ENCODE peak calls at places on chromosomes 12 and 14, in eight cellular contexts. T is breast epithelium; Y is foreskin keratinocyte; B is PC-3; G is choroid plexus epithelial cell; O is neural progenitor cell; Z is activated CD8-positive, alpha-beta T cell treated with anti-CD3 and anti-CD28 coated beads for 36 hours; U is Caco-2. M is an unnamed sample.

GRCh38 chr12:63845726-63846125 is 1.2 kb downstream of the SRGAP1 start:
- DNase-seq in T (no peak), Y (peak), B (peak), G (peak), O (no peak), Z (no peak), U (peak), M (no peak)

GRCh38 chr12:29726321-29726692 is 57.4 kb downstream of the TMTC1 start:
- DNase-seq in T (no peak), Y (no peak), B (no peak), G (peak), O (no peak), Z (no peak), U (no peak), M (no peak)

GRCh38 chr12:17304503-17305347 is 698.8 kb upstream of the LMO3 start:
- DNase-seq in T (no peak), Y (peak), B (peak), G (peak), O (no peak), Z (no peak), U (no peak), M (no peak)

GRCh38 chr14:105330491-105330895 is 15.9 kb downstream of the PACS2 start:
- DNase-seq in T (no peak), Y (no peak), B (peak), G (peak), O (no peak), Z (peak), U (no peak), M (no peak)

GRCh38 chr14:65478596-65478995 is 66.1 kb downstream of the FUT8 start:
- DNase-seq in T (no peak), Y (peak), B (peak), G (peak), O (peak), Z (no peak), U (peak), M (no peak)

GRCh38 chr14:41377926-41378325 is 228.8 kb upstream of the LRFN5 start:
- DNase-seq in T (no peak), Y (no peak), B (no peak), G (no peak), O (no peak), Z (no peak), U (no peak), M (no peak)

GRCh38 chr14:105487986-105488777 is 1.5 kb downstream of the CRIP1 start:
- DNase-seq in T (peak), Y (no peak), B (no peak), G (no peak), O (no peak), Z (peak), U (no peak), M (no peak)

GRCh38 chr12:102957339-102958050 is at the start of gene ASCL1:
- DNase-seq in T (no peak), Y (peak), B (no peak), G (peak), O (peak), Z (no peak), U (no peak), M (peak)

GRCh38 chr12:117452071-117452470 is 90.6 kb upstream of the NOS1 start:
- DNase-seq in T (no peak), Y (no peak), B (no peak), G (no peak), O (no peak), Z (no peak), U (no peak), M (no peak)

GRCh38 chr12:93918900-93919299 is 229.5 kb upstream of the PLXNC1 start:
- DNase-seq in T (no peak), Y (no peak), B (no peak), G (no peak), O (no peak), Z (no peak), U (no peak), M (no peak)

GRCh38 chr14:76472199-76472723 is 96.3 kb downstream of the ESRRB start:
- DNase-seq in T (no peak), Y (no peak), B (no peak), G (no peak), O (no peak), Z (no peak), U (no peak), M (no peak)

GRCh38 chr14:76467843-76468242 is 91.9 kb downstream of the ESRRB start:
- DNase-seq in T (no peak), Y (no peak), B (no peak), G (no peak), O (no peak), Z (no peak), U (no peak), M (no peak)

GRCh38 chr14:76473381-76474263 is 97.7 kb downstream of the ESRRB start:
- DNase-seq in T (no peak), Y (no peak), B (no peak), G (peak), O (peak), Z (no peak), U (no peak), M (no peak)
- TF ChIP-seq CTCF in T (no peak), Y (peak), B (no peak), G (peak), O (peak), Z (no peak), U (no peak), M (no peak)

DNA sequence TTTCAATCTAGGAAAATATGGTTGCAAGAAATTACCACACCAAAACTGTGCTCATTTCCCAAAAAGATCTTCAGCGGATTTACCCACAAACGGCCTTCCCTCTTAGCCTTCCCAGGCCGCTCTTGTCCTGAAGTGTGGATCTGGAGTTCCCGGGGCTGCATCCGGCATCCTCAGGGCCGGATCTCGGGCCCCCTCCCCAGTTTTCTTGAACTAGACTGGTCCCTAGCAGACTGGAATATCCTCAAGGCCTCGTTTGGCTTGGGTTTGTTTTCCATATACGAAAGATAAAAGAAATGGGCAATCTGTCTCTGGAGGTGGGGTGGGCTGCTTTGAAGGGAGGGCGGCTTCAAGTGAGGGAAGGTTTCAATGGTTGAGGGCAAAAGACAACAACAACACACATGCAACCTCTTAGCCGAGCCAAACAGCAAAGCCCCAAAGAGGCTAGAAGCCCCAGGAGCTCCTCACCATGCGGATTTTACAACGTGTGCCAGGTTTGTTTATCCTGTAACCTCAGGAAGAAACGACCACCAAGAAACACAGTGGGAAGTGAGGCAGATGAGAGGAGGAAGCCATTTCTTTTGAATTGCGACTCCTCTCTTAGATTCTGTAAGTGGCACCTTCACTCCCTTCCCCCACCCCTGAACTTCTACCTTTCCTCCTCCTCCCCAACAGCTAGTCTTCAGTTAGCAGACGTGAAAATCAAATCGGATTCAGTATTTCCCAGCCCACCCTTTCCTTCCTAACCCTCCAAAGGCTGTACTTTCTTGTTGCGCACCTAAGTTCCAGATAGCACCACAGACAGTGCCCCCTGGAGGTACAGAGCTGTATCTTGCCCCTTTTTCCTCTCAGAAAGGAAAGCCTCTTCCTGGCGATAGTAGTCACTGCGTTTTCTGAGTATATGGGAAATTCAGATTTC is 2.6 kb downstream of the MYF6 start:
- DNase-seq in T (no peak), Y (no peak), B (peak), G (peak), O (peak), Z (no peak), U (peak), M (peak)
- TF ChIP-seq CTCF in T (no peak), Y (peak), B (peak), G (peak), O (peak), Z (peak), U (peak), M (peak)

DNA sequence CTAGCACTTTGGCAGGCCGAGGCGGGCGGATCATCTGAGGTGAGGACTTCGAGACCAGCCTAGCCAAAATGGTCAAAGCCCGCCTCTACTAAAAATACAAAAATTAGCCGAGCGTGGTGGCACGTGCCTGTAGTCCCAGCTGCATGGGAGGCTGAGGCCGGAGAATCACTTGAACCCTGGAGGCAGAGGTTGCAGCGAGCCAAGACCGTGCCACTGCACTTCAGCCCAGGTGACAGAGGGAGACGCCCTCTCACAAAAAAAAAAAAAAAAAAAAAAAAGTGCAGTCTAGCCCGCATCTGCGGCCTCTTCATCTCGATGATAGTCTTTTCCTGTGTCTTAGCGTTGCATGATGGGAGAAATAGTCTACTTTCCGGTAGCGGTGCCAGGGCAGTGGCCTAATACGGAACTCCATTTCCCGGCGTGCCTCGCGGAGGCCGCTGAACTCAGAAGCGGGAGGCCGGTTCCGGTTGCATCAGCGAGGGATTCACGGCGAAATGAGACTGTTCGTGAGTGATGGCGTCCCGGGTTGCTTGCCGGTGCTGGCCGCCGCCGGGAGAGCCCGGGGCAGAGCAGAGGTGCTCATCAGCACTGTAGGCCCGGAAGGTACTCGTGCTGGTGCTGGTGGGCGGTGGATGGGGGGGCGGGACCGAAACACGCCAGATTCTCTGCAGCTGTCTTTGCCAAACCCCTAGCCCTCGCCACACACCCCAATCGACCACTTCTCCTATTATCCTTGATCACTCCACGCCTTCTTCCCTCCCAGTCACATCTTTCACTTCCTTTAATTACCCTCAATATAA is at the start of gene MARS1:
- DNase-seq in T (peak), Y (peak), B (peak), G (peak), O (peak), Z (peak), U (peak), M (peak)
- TF ChIP-seq CTCF in T (no peak), Y (peak), B (peak), G (no peak), O (peak), Z (no peak), U (no peak), M (peak)

GRCh38 chr12:59194794-59195193 is 274.5 kb upstream of the LRIG3 start:
- DNase-seq in T (no peak), Y (no peak), B (no peak), G (no peak), O (peak), Z (no peak), U (peak), M (no peak)
- TF ChIP-seq CTCF in T (no peak), Y (no peak), B (no peak), G (no peak), O (peak), Z (no peak), U (no peak), M (no peak)

GRCh38 chr12:89708793-89709156 is at the start of gene ATP2B1:
- DNase-seq in T (peak), Y (peak), B (peak), G (peak), O (peak), Z (peak), U (peak), M (peak)

GRCh38 chr12:89707623-89707991 is 1.0 kb downstream of the ATP2B1 start:
- DNase-seq in T (no peak), Y (no peak), B (no peak), G (no peak), O (peak), Z (peak), U (peak), M (peak)

GRCh38 chr12:89706551-89707348 is 1.9 kb downstream of the ATP2B1 start:
- DNase-seq in T (peak), Y (no peak), B (peak), G (no peak), O (peak), Z (peak), U (peak), M (no peak)

GRCh38 chr12:89709157-89709993 is 737 bp upstream of the ATP2B1 start:
- DNase-seq in T (peak), Y (peak), B (peak), G (peak), O (peak), Z (peak), U (peak), M (peak)

DNA sequence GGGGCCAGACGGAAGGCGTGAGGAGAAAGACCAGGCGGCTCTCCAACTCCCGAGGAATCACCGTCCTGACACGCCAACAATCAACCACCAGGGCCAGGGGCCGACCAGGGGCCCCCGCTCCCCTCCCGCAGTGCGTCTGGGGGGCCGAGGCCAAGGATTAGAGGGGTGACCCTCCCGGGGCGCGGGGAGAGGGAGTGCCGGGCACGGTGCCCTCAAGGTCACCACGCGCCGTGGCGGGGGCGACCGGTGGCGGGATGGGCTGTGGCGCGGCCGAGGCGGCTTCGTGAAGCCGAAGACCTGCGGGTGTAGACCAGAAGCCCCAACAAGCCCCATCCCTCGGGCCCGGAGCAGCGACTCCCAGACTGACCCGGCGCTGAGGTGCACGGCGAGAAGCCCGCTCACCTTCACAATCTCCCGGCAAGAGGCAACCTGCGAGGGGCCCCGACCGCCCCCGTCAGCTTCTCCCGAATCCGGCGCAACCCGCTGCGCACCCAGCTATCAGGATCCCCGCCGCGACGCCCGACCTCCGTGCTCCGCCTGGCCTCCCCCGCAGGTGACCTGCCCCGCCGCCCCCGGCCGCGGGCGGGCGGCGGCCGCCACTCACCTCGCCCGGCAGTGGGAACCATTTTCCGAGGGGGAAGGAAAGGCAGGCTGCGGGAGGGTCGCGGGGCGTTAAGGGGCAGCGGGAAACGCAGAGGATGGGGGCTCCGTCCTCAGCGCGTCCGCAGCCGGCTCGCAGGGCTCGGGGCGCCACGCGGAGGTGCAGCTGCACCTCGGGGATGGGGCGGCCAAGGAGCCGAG is 446 bp downstream of the ATP2B1 start:
- DNase-seq in T (peak), Y (no peak), B (peak), G (peak), O (peak), Z (peak), U (peak), M (peak)
- TF ChIP-seq CTCF in T (no peak), Y (no peak), B (no peak), G (no peak), O (peak), Z (no peak), U (no peak), M (peak)

M was measured in GM13976.